ENCODE peak calls at places on chromosome 4, in four cellular contexts. I, Q, F and V are unnamed samples.

GRCh38 chr4:6885953-6886557 is 23.6 kb upstream of the TBC1D14 start:
- DNase-seq in F (peak), I (no peak), Q (peak), V (peak)

GRCh38 chr4:86935833-86936721 is 1.3 kb downstream of the AFF1 start:
- DNase-seq in F (peak), I (peak), Q (peak), V (peak)

GRCh38 chr4:110270492-110271197 is 72.2 kb upstream of the ELOVL6 start:
- DNase-seq in I (no peak), F (no peak), Q (no peak), V (peak)

GRCh38 chr4:104064650-104065577 is 345.1 kb upstream of the TACR3 start:
- DNase-seq in F (peak), Q (peak), I (no peak), V (peak)

GRCh38 chr4:85760521-85760920 is 285.6 kb downstream of the ARHGAP24 start:
- DNase-seq in Q (no peak), F (no peak), I (no peak), V (no peak)

GRCh38 chr4:116357758-116358157 is 727.6 kb downstream of the TRAM1L1 start:
- DNase-seq in Q (no peak), I (no peak), F (no peak), V (no peak)

GRCh38 chr4:167943872-167944505 is 148.3 kb upstream of the ANXA10 start:
- DNase-seq in I (no peak), Q (no peak), F (no peak), V (no peak)

GRCh38 chr4:112279882-112280315 is 5.8 kb downstream of the TIFA start:
- DNase-seq in I (no peak), F (no peak), Q (no peak), V (no peak)

GRCh38 chr4:55398461-55398860 is 2.7 kb downstream of the TMEM165 start:
- DNase-seq in I (no peak), Q (no peak), F (no peak), V (peak)

GRCh38 chr4:122663814-122664610 is 43.1 kb upstream of the IL21 start:
- DNase-seq in F (no peak), Q (no peak), I (no peak), V (peak)

GRCh38 chr4:70651864-70652506 is 14.3 kb downstream of the JCHAIN start:
- DNase-seq in I (no peak), Q (no peak), F (peak), V (peak)

GRCh38 chr4:41964401-41964800 is 17.2 kb upstream of the DCAF4L1 start:
- DNase-seq in I (no peak), Q (no peak), F (no peak), V (no peak)

GRCh38 chr4:140635606-140636005 is 66.8 kb upstream of the UCP1 start:
- DNase-seq in F (no peak), I (no peak), Q (no peak), V (peak)

GRCh38 chr4:42420120-42420519 is 22.8 kb downstream of the SHISA3 start:
- DNase-seq in I (no peak), Q (no peak), F (no peak), V (no peak)

GRCh38 chr4:3869661-3870566 is 103.7 kb downstream of the ADRA2C start:
- DNase-seq in Q (peak), F (no peak), I (no peak), V (peak)

GRCh38 chr4:4333265-4333706 is 43.2 kb downstream of the ZBTB49 start:
- DNase-seq in I (no peak), Q (no peak), F (no peak), V (peak)

GRCh38 chr4:34202154-34202553 is 2042.2 kb downstream of the ARAP2 start:
- DNase-seq in F (no peak), I (no peak), Q (no peak), V (no peak)

GRCh38 chr4:108512615-108513505 is 107.5 kb upstream of the RPL34 start:
- DNase-seq in F (no peak), Q (peak), I (no peak), V (peak)

GRCh38 chr4:29756966-29757365 is 963.2 kb upstream of the PCDH7 start:
- DNase-seq in F (no peak), Q (peak), I (no peak), V (no peak)

GRCh38 chr4:156255608-156256007 is 301.9 kb upstream of the CTSO start:
- DNase-seq in F (peak), I (no peak), Q (no peak), V (no peak)

GRCh38 chr4:128521634-128522253 is 234.1 kb upstream of the PGRMC2 start:
- DNase-seq in I (no peak), F (no peak), Q (no peak), V (peak)

GRCh38 chr4:113300384-113301011 is 251.0 kb downstream of the ANK2 start:
- DNase-seq in I (no peak), F (no peak), Q (no peak), V (peak)

GRCh38 chr4:76831475-76832390 is 66.2 kb downstream of the SOWAHB start:
- DNase-seq in I (no peak), Q (no peak), F (no peak), V (no peak)